ENCODE peak calls at places on chromosomes 4 and X, in nine cellular contexts. S is hypothalamus; H is cardiac muscle cell; T is EL; B is memory B cell; W is nephron progenitor cell; G is activated naive CD4-positive, alpha-beta T cell treated with anti-CD3 and anti-CD28 coated beads for 36 hours; I is stimulated activated CD4-positive, alpha-beta T cell treated with anti-CD3 and anti-CD28 coated beads, Interleukin-1b, Interleukin-23, amount 100 ng/mL, for 1 hour; P is Caco-2. K is an unnamed sample.

GRCh38 chr4:109079177-109079576 is 223.3 kb downstream of the COL25A1 start:
- DNase-seq in W (no peak), S (no peak), P (no peak), H (no peak), T (peak), G (no peak), I (no peak), B (no peak), K (no peak)

GRCh38 chrX:137743414-137743813 is 177.5 kb downstream of the ZIC3 start:
- DNase-seq in P (no peak), B (no peak), I (no peak), W (no peak), G (no peak), S (no peak), T (no peak), H (no peak), K (no peak)

GRCh38 chrX:38285649-38286048 is 41.7 kb downstream of the RPGR start:
- DNase-seq in P (no peak), H (no peak), W (no peak), T (no peak), S (no peak), I (no peak), G (no peak), B (no peak), K (no peak)

GRCh38 chrX:109624641-109625311 is at the start of gene KCNE5:
- DNase-seq in B (no peak), P (no peak), T (no peak), H (peak), I (no peak), W (peak), S (no peak), G (no peak), K (peak)

GRCh38 chrX:17655232-17656034 is 81.9 kb upstream of the SCML1 start:
- DNase-seq in W (peak), T (no peak), I (no peak), G (peak), H (peak), B (no peak), S (peak), P (no peak), K (peak)

GRCh38 chrX:29024813-29025342 is 437.6 kb downstream of the IL1RAPL1 start:
- DNase-seq in B (no peak), H (no peak), T (no peak), P (no peak), W (no peak), S (no peak), G (no peak), I (no peak), K (no peak)

GRCh38 chrX:31555506-31555905 is 483.7 kb upstream of the FTHL17 start:
- DNase-seq in H (no peak), T (no peak), I (no peak), P (no peak), S (no peak), W (no peak), B (no peak), G (no peak), K (no peak)

GRCh38 chr4:182929296-182929695 is 12.1 kb upstream of the DCTD start:
- DNase-seq in H (no peak), T (peak), S (no peak), W (no peak), B (no peak), G (no peak), I (no peak), P (peak), K (no peak)

GRCh38 chrX:106791495-106791894 is 11.0 kb upstream of the TBC1D8B start:
- DNase-seq in T (no peak), S (no peak), P (no peak), W (no peak), I (no peak), H (peak), G (no peak), B (no peak), K (no peak)

GRCh38 chr4:156137971-156138581 is 184.4 kb upstream of the CTSO start:
- DNase-seq in H (no peak), B (no peak), G (no peak), I (no peak), W (no peak), P (no peak), T (no peak), S (no peak), K (no peak)

GRCh38 chr4:55445921-55446577 is 50.3 kb downstream of the TMEM165 start:
- DNase-seq in B (no peak), S (no peak), T (peak), G (no peak), P (no peak), I (no peak), W (no peak), H (no peak), K (no peak)

GRCh38 chr4:59094505-59094904 is 1984.3 kb upstream of the IGFBP7 start:
- DNase-seq in W (no peak), S (no peak), G (no peak), P (peak), I (no peak), H (no peak), B (no peak), T (no peak), K (no peak)